ENCODE peak calls at places on chromosomes 2 and 18, in four cellular contexts. I, S, O and F are unnamed samples.

GRCh38 chr2:94763318-94763717 is 107.9 kb upstream of the TEKT4 start:
- DNase-seq in I (no peak), S (no peak), O (no peak), F (no peak)

GRCh38 chr18:41311571-41312240 is 643.3 kb upstream of the PIK3C3 start:
- DNase-seq in I (no peak), S (no peak), O (no peak), F (no peak)

GRCh38 chr2:105139556-105140236 is 101.8 kb downstream of the MRPS9 start:
- DNase-seq in I (no peak), S (no peak), O (no peak), F (no peak)

GRCh38 chr2:238024986-238025385 is 35.8 kb upstream of the SCLY start:
- DNase-seq in I (no peak), S (no peak), O (no peak), F (no peak)

GRCh38 chr2:237731663-237732062 is 66.9 kb upstream of the RBM44 start:
- DNase-seq in I (no peak), S (no peak), O (no peak), F (no peak)

GRCh38 chr18:38081516-38081915 is 515.9 kb upstream of the CELF4 start:
- DNase-seq in I (no peak), S (no peak), O (no peak), F (no peak)

GRCh38 chr2:152493945-152494528 is 159.1 kb downstream of the FMNL2 start:
- DNase-seq in I (no peak), S (no peak), O (no peak), F (no peak)

GRCh38 chr18:63339920-63340484 is 20.4 kb upstream of the BCL2 start:
- DNase-seq in I (peak; percentile 43), S (no peak), O (peak; percentile 35), F (no peak)

GRCh38 chr2:79982445-79982844 is 322.1 kb downstream of the LRRTM1 start:
- DNase-seq in I (no peak), S (no peak), O (peak; percentile 61), F (no peak)

GRCh38 chr18:49364821-49365220 is 95.6 kb downstream of the DYM start:
- DNase-seq in I (no peak), S (no peak), O (no peak), F (no peak)

GRCh38 chr2:202680512-202680911 is 45.7 kb downstream of the FAM117B start:
- DNase-seq in I (no peak), S (no peak), O (no peak), F (no peak)